ENCODE peak calls at places on chromosomes 12 and 14, in five cellular contexts. One of them, this sample, is unnamed.
A peak's percentile ranks its signal among the peaks of the same experiment; 100 is the strongest.

GRCh38 chr14:92185559-92185958 is 63.8 kb downstream of the CPSF2 start:
- ATAC-seq in GM12878: no peak
- ATAC-seq in A549: no peak
- ATAC-seq in K562: no peak
- ATAC-seq in HepG2: no peak
- ATAC-seq in this sample: peak; percentile 43

GRCh38 chr12:120115692-120116442 is 686 bp downstream of the RAB35 start:
- ATAC-seq in A549: peak; percentile 24
- ATAC-seq in K562: peak; percentile 38
- ATAC-seq in HepG2: no peak
- ATAC-seq in GM12878: no peak
- ATAC-seq in this sample: no peak

GRCh38 chr12:123924539-123924938 is 48.1 kb downstream of the CCDC92 start:
- ATAC-seq in GM12878: no peak
- ATAC-seq in HepG2: no peak
- ATAC-seq in K562: no peak
- ATAC-seq in A549: no peak
- ATAC-seq in this sample: no peak

GRCh38 chr12:127455347-127456265 is 811.4 kb upstream of the TMEM132C start:
- ATAC-seq in K562: no peak
- ATAC-seq in A549: no peak
- ATAC-seq in HepG2: no peak
- ATAC-seq in GM12878: no peak
- ATAC-seq in this sample: no peak

GRCh38 chr12:41188058-41188840 is at the start of gene PDZRN4:
- ATAC-seq in HepG2: no peak
- ATAC-seq in GM12878: no peak
- ATAC-seq in K562: no peak
- ATAC-seq in A549: peak; percentile 73
- ATAC-seq in this sample: peak; percentile 46

GRCh38 chr14:89378119-89378518 is 38.9 kb downstream of the FOXN3 start:
- ATAC-seq in HepG2: no peak
- ATAC-seq in K562: no peak
- ATAC-seq in GM12878: peak; percentile 86
- ATAC-seq in A549: peak; percentile 66
- ATAC-seq in this sample: no peak

GRCh38 chr12:94262228-94263010 is 114.0 kb downstream of the PLXNC1 start:
- ATAC-seq in HepG2: no peak
- ATAC-seq in A549: peak; percentile 56
- ATAC-seq in GM12878: peak; percentile 80
- ATAC-seq in K562: peak; percentile 87
- ATAC-seq in this sample: peak; percentile 90

GRCh38 chr12:32134144-32134888 is 27.7 kb downstream of the BICD1 start:
- ATAC-seq in GM12878: peak; percentile 76
- ATAC-seq in K562: peak; percentile 53
- ATAC-seq in A549: peak; percentile 50
- ATAC-seq in HepG2: peak; percentile 13
- ATAC-seq in this sample: peak; percentile 61

GRCh38 chr12:69514111-69514510 is 43.9 kb downstream of the FRS2 start:
- ATAC-seq in HepG2: no peak
- ATAC-seq in K562: no peak
- ATAC-seq in GM12878: no peak
- ATAC-seq in A549: no peak
- ATAC-seq in this sample: no peak

GRCh38 chr14:99157676-99158075 is 114.3 kb downstream of the BCL11B start:
- ATAC-seq in GM12878: no peak
- ATAC-seq in A549: no peak
- ATAC-seq in HepG2: no peak
- ATAC-seq in K562: no peak
- ATAC-seq in this sample: no peak

GRCh38 chr14:53054457-53054856 is 98.7 kb downstream of the DDHD1 start:
- ATAC-seq in K562: no peak
- ATAC-seq in HepG2: no peak
- ATAC-seq in GM12878: no peak
- ATAC-seq in A549: no peak
- ATAC-seq in this sample: peak; percentile 84

GRCh38 chr12:82479511-82479910 is 121.2 kb downstream of the METTL25 start:
- ATAC-seq in A549: no peak
- ATAC-seq in GM12878: no peak
- ATAC-seq in HepG2: no peak
- ATAC-seq in K562: no peak
- ATAC-seq in this sample: no peak

GRCh38 chr14:58944226-58944769 is 244.2 kb upstream of the DAAM1 start:
- ATAC-seq in K562: no peak
- ATAC-seq in HepG2: no peak
- ATAC-seq in GM12878: no peak
- ATAC-seq in A549: no peak
- ATAC-seq in this sample: no peak

GRCh38 chr12:122200541-122201175 is 2.9 kb upstream of the B3GNT4 start:
- ATAC-seq in A549: no peak
- ATAC-seq in K562: no peak
- ATAC-seq in GM12878: no peak
- ATAC-seq in HepG2: peak; percentile 81
- ATAC-seq in this sample: no peak

GRCh38 chr14:99412122-99413061 is 68.3 kb downstream of the SETD3 start:
- ATAC-seq in K562: no peak
- ATAC-seq in GM12878: peak; percentile 59
- ATAC-seq in HepG2: no peak
- ATAC-seq in A549: no peak
- ATAC-seq in this sample: no peak

GRCh38 chr12:56377310-56377988 is 14.8 kb upstream of the APOF start:
- ATAC-seq in K562: peak; percentile 95
- ATAC-seq in GM12878: no peak
- ATAC-seq in HepG2: peak; percentile 77
- ATAC-seq in A549: peak; percentile 66
- ATAC-seq in this sample: no peak

GRCh38 chr14:99212646-99213045 is 59.4 kb downstream of the BCL11B start:
- ATAC-seq in HepG2: no peak
- ATAC-seq in K562: no peak
- ATAC-seq in GM12878: no peak
- ATAC-seq in A549: no peak
- ATAC-seq in this sample: no peak

GRCh38 chr14:32693114-32693513 is 245.6 kb upstream of the NPAS3 start:
- ATAC-seq in K562: no peak
- ATAC-seq in A549: no peak
- ATAC-seq in HepG2: peak; percentile 58
- ATAC-seq in GM12878: peak; percentile 74
- ATAC-seq in this sample: no peak

GRCh38 chr14:55088356-55088755 is 36.9 kb downstream of the MAPK1IP1L start:
- ATAC-seq in GM12878: no peak
- ATAC-seq in A549: no peak
- ATAC-seq in K562: no peak
- ATAC-seq in HepG2: no peak
- ATAC-seq in this sample: no peak

GRCh38 chr12:46459881-46460545 is 87.4 kb upstream of the SLC38A2 start:
- ATAC-seq in A549: no peak
- ATAC-seq in K562: no peak
- ATAC-seq in HepG2: no peak
- ATAC-seq in GM12878: peak; percentile 64
- ATAC-seq in this sample: no peak

GRCh38 chr14:63564318-63564717 is 21.1 kb upstream of the PPP2R5E start:
- ATAC-seq in K562: no peak
- ATAC-seq in HepG2: peak; percentile 44
- ATAC-seq in GM12878: no peak
- ATAC-seq in A549: peak; percentile 50
- ATAC-seq in this sample: peak; percentile 66

GRCh38 chr12:46546634-46547273 is 174.2 kb upstream of the SLC38A2 start:
- ATAC-seq in A549: no peak
- ATAC-seq in GM12878: peak; percentile 93
- ATAC-seq in HepG2: no peak
- ATAC-seq in K562: peak; percentile 47
- ATAC-seq in this sample: no peak

GRCh38 chr14:69755784-69756183 is 11.2 kb upstream of the SRSF5 start:
- ATAC-seq in K562: no peak
- ATAC-seq in GM12878: no peak
- ATAC-seq in A549: no peak
- ATAC-seq in HepG2: peak; percentile 68
- ATAC-seq in this sample: no peak

DNA sequence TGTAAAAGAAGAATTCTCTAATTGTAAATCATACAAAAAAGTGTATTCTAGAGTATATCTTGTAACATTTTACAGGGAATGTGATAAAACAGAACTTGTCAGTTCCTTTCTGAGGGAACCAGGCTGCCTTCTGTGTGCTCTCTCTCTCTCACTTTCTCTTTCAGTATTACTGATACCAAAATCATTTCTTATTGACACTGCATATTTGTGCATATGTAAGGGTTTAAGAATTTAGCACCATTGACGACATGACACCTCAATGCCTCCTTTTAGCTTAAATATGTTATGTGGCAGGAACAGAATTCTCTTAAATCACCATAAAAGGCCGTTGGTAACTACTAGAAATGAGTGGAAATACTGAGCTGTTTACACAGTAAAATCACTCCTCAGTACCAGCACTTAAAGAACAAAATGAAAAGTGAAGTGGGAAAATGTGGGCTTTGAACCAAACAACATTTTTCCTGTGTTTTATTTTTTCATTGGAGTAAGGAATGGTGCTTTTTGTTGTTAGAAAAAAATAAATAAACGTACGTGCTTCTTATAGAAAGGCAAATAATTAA is 457.7 kb upstream of the SYT1 start:
- ATAC-seq in A549: no peak
- ATAC-seq in HepG2: no peak
- ATAC-seq in K562: no peak
- ATAC-seq in GM12878: peak; percentile 97
- ATAC-seq in this sample: no peak
- TF ChIP-seq EP300 in A549: no peak
- TF ChIP-seq EP300 in HepG2: no peak
- TF ChIP-seq EP300 in K562: no peak
- TF ChIP-seq EP300 in GM12878: no peak
- TF ChIP-seq EP300 in this sample: no peak

GRCh38 chr14:101758913-101759593 is 2.5 kb upstream of the PPP2R5C start:
- ATAC-seq in A549: no peak
- ATAC-seq in K562: no peak
- ATAC-seq in GM12878: no peak
- ATAC-seq in HepG2: no peak
- ATAC-seq in this sample: no peak

GRCh38 chr14:101762530-101763101 is 1.1 kb downstream of the PPP2R5C start:
- ATAC-seq in GM12878: no peak
- ATAC-seq in A549: no peak
- ATAC-seq in HepG2: no peak
- ATAC-seq in K562: no peak
- ATAC-seq in this sample: no peak

GRCh38 chr14:101761881-101762529 is 496 bp downstream of the PPP2R5C start:
- ATAC-seq in A549: peak; percentile 12
- ATAC-seq in GM12878: no peak
- ATAC-seq in HepG2: peak; percentile 6
- ATAC-seq in K562: peak; percentile 15
- ATAC-seq in this sample: peak; percentile 14

GRCh38 chr14:101760138-101761011 is 1.1 kb upstream of the PPP2R5C start:
- ATAC-seq in A549: peak; percentile 74
- ATAC-seq in K562: peak; percentile 81
- ATAC-seq in GM12878: peak; percentile 84
- ATAC-seq in HepG2: peak; percentile 71
- ATAC-seq in this sample: peak; percentile 81

GRCh38 chr14:101761032-101761880 is at the start of gene PPP2R5C:
- ATAC-seq in A549: peak; percentile 81
- ATAC-seq in HepG2: peak; percentile 90
- ATAC-seq in K562: peak; percentile 89
- ATAC-seq in GM12878: peak; percentile 93
- ATAC-seq in this sample: peak; percentile 88
- TF ChIP-seq POLR2A in A549: peak; percentile 43
- TF ChIP-seq POLR2A in HepG2: peak; percentile 74
- TF ChIP-seq POLR2A in K562: peak; percentile 96
- TF ChIP-seq POLR2A in GM12878: peak; percentile 67
- TF ChIP-seq POLR2A in this sample: peak; percentile 19

GRCh38 chr14:34059037-34059924 is 108.4 kb upstream of the EGLN3 start:
- ATAC-seq in HepG2: no peak
- ATAC-seq in GM12878: no peak
- ATAC-seq in K562: peak; percentile 39
- ATAC-seq in A549: no peak
- ATAC-seq in this sample: no peak

GRCh38 chr14:34062353-34062973 is 111.6 kb upstream of the EGLN3 start:
- ATAC-seq in A549: no peak
- ATAC-seq in GM12878: no peak
- ATAC-seq in K562: no peak
- ATAC-seq in HepG2: no peak
- ATAC-seq in this sample: no peak

GRCh38 chr14:34060747-34061050 is 109.8 kb upstream of the EGLN3 start:
- ATAC-seq in HepG2: no peak
- ATAC-seq in K562: no peak
- ATAC-seq in A549: no peak
- ATAC-seq in GM12878: no peak
- ATAC-seq in this sample: no peak

GRCh38 chr14:34058510-34058909 is 107.6 kb upstream of the EGLN3 start:
- ATAC-seq in HepG2: no peak
- ATAC-seq in GM12878: no peak
- ATAC-seq in A549: no peak
- ATAC-seq in K562: no peak
- ATAC-seq in this sample: no peak

DNA sequence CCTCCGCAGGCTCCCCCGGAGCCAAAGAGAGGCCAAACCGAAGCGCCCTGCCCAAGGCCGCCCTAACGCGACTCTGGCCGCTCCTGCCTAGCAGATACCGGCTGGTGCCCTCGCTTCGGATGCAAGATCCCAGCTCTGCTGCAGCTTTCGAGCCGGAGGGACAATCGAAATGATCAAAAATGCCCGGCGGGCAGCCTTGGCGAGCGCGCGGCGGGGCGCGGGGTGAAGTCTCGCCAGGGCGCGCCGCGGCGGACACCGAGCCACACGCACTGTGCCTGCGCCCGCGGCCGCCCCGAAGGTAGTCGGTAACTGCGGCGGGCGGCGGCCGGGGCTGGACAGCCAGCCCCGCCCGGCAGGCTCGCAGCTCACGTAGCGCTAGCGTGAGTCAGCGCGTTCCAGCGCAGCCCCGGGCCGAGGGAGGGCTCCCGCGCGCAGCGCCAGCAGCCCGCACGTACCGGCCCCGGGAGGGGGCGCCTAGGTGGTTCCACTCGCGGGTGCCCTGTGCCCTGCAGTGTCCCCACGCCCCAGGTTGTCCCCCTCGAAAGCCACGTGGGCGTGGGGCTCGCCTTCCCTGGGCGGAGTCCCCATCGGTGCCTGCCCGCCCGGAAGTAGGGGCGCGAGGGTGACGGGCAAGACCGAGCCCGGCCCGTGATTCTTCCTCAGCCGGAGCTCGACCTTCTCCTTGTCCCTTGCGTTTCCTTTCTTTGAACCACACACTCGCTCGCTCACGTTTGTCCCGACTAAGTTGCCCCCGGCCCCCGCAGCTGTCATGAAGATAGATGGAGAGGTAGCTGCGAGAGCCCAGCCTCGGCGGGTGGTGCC is 109.3 kb upstream of the EGLN3 start:
- ATAC-seq in GM12878: peak; percentile 91
- ATAC-seq in K562: peak; percentile 98
- ATAC-seq in HepG2: peak; percentile 96
- ATAC-seq in A549: peak; percentile 90
- ATAC-seq in this sample: peak; percentile 94
- TF ChIP-seq EP300 in GM12878: peak; percentile 42
- TF ChIP-seq EP300 in K562: peak; percentile 15
- TF ChIP-seq EP300 in HepG2: peak; percentile 22
- TF ChIP-seq EP300 in A549: no peak
- TF ChIP-seq EP300 in this sample: no peak

DNA sequence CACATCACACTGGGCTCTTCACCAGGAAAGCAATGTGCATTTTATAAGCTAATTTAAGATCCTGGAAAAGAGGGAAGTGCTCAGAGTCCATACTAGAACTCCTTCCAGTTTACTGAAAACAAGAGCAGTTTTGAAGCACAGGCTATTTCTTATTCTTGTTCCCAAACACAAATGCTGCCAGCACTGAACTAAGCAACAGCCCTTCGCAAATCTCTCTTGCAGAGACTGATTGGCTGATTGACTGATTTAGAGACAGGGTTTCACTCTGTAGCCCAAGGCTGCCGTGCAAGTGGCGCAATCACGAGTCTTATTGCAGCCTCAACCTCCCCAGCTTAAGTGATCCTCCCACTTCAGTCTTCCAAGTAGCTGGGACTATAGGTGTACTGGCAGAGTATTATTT is 44.8 kb downstream of the BCL2L14 start:
- ATAC-seq in GM12878: no peak
- ATAC-seq in A549: no peak
- ATAC-seq in HepG2: no peak
- ATAC-seq in K562: no peak
- ATAC-seq in this sample: peak; percentile 48
- TF ChIP-seq POLR2A in GM12878: no peak
- TF ChIP-seq POLR2A in A549: no peak
- TF ChIP-seq POLR2A in HepG2: no peak
- TF ChIP-seq POLR2A in K562: no peak
- TF ChIP-seq POLR2A in this sample: no peak

This sample was measured in gastroesophageal sphincter.